ENCODE peak calls at places on chromosomes 2 and 18, in six cellular contexts. P is SK-N-SH, B is GM12878, M is K562, U is GM12891, X is H1. Z is an unnamed sample.

GRCh38 chr2:237154050-237154638 is 68.5 kb downstream of the COPS8 start:
- DNase-seq in M (peak), B (no peak), U (peak), P (peak), X (peak), Z (peak)

GRCh38 chr18:44597797-44598196 is 82.9 kb upstream of the SETBP1 start:
- DNase-seq in P (no peak), M (no peak), U (no peak), B (no peak), X (no peak), Z (no peak)

GRCh38 chr2:47569658-47570398 is 166.9 kb downstream of the MSH2 start:
- DNase-seq in X (peak), P (peak), B (no peak), U (peak), M (no peak), Z (peak)

GRCh38 chr18:24678113-24678512 is 217.7 kb downstream of the HRH4 start:
- DNase-seq in X (no peak), B (no peak), U (no peak), P (no peak), M (no peak), Z (no peak)

GRCh38 chr2:100881629-100882028 is 61.7 kb downstream of the NPAS2 start:
- DNase-seq in B (no peak), U (no peak), X (no peak), P (no peak), M (no peak), Z (no peak)

GRCh38 chr2:9326975-9327374 is 96.4 kb downstream of the ITGB1BP1 start:
- DNase-seq in P (no peak), B (no peak), U (no peak), X (no peak), M (peak), Z (no peak)

GRCh38 chr2:127398239-127398590 is 10.4 kb upstream of the MAP3K2 start:
- DNase-seq in X (no peak), P (peak), B (no peak), M (peak), U (peak), Z (no peak)

GRCh38 chr2:26590960-26591618 is 50.1 kb downstream of the CIB4 start:
- DNase-seq in P (peak), U (no peak), M (no peak), B (no peak), X (peak), Z (no peak)

GRCh38 chr18:61612517-61612916 is 279.3 kb downstream of the CDH20 start:
- DNase-seq in U (no peak), B (no peak), P (no peak), X (no peak), M (no peak), Z (no peak)

GRCh38 chr2:25215948-25216679 is 47.7 kb upstream of the POMC start:
- DNase-seq in P (peak), M (no peak), B (no peak), U (peak), X (peak), Z (peak)

GRCh38 chr2:24907106-24907505 is 12.9 kb downstream of the ADCY3 start:
- DNase-seq in B (no peak), M (no peak), U (no peak), P (no peak), X (no peak), Z (no peak)

GRCh38 chr2:151523825-151524224 is 114.1 kb downstream of the RIF1 start:
- DNase-seq in X (no peak), U (no peak), B (no peak), M (no peak), P (no peak), Z (no peak)

GRCh38 chr2:170354855-170355649 is 177.1 kb downstream of the MYO3B start:
- DNase-seq in X (no peak), M (no peak), B (no peak), P (no peak), U (no peak), Z (no peak)
- TF ChIP-seq TAF1 in X (no peak), M (no peak), B (no peak), P (no peak), U (no peak), Z (no peak)

GRCh38 chr18:22778996-22779395 is 154.1 kb upstream of the RBBP8 start:
- DNase-seq in P (peak), M (no peak), B (no peak), X (no peak), U (no peak), Z (no peak)
- TF ChIP-seq TAF1 in P (no peak), M (no peak), B (no peak), X (no peak), U (no peak), Z (no peak)

GRCh38 chr2:120669971-120670370 is 65.7 kb upstream of the GLI2 start:
- DNase-seq in M (no peak), B (no peak), X (no peak), P (no peak), U (no peak), Z (no peak)
- TF ChIP-seq TAF1 in M (no peak), B (no peak), X (no peak), P (no peak), U (no peak), Z (no peak)

GRCh38 chr2:218694405-218695145 is 16.1 kb upstream of the TTLL4 start:
- DNase-seq in B (no peak), M (no peak), X (no peak), P (no peak), U (no peak), Z (no peak)
- TF ChIP-seq TAF1 in B (no peak), M (no peak), X (no peak), P (no peak), U (no peak), Z (no peak)

DNA sequence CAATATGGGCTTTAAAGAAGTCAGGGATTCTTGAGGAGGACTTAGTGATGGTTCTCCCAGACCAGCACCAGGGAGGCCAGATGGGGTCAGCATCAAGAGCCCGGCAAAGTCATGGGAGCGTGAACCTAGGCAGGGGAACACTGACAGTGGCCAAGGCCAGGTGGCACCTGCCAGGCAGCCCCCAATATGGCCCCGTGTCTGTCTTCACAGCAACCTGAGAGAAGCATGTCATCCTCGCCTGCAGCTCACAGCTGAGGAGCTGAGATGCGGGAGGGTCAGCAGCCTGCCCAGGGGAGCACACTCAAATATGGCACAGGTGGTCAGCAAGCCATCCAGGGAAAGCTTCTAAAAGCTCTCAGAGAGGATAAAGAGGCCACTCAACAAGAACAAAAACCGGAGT is 105.7 kb upstream of the GPC1 start:
- DNase-seq in P (no peak), B (no peak), M (no peak), U (no peak), X (no peak), Z (no peak)
- TF ChIP-seq TAF1 in P (no peak), B (no peak), M (no peak), U (no peak), X (no peak), Z (no peak)

DNA sequence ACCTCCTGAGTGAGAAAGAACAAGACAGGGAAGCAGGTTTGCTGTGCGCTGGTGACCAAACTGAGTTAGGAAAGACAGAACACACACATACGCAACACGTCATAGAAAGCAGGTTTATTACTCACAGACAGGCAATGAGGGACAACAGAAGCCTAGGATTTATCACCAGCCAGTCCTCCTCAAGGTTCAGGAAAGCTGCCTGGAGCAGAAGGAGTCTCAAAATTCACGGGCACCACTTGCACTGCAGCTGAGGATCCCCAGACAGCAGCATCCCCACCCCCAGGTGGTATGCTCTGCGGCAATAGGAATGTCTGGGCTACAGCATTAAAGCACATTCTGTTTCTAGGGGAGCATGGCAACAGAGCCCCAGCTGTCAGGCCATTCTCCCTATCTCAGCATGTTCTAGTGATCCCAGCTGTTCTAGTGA is 284.4 kb upstream of the RGPD4 start:
- DNase-seq in M (no peak), X (no peak), B (no peak), U (no peak), P (no peak), Z (no peak)
- TF ChIP-seq TAF1 in M (no peak), X (no peak), B (no peak), U (no peak), P (no peak), Z (no peak)

GRCh38 chr2:67215214-67215613 is 181.9 kb upstream of the ETAA1 start:
- DNase-seq in X (peak), U (no peak), B (no peak), P (peak), M (peak), Z (no peak)
- TF ChIP-seq TAF1 in X (no peak), U (no peak), B (no peak), P (no peak), M (no peak), Z (no peak)

Z was measured in GM12892.